ENCODE peak calls at places on chromosomes 13 and 19, in nine cellular contexts. N is AG10803, T is thoracic aorta, K is A549, R is nephron progenitor cell, D is suprapubic skin, Q is GM10248, I is mucosa of descending colon, P is body of pancreas. O is an unnamed sample.

GRCh38 chr13:98576215-98576945 is 527 bp downstream of the STK24 start:
- DNase-seq in N (peak; percentile 22), T (no peak), K (no peak), R (peak; percentile 59), D (peak; percentile 76), Q (no peak), I (peak; percentile 80), P (peak; percentile 50), O (peak; percentile 61)

GRCh38 chr19:6532244-6532999 is 1.6 kb downstream of the TNFSF9 start:
- DNase-seq in N (no peak), T (no peak), K (no peak), R (no peak), D (no peak), Q (peak; percentile 71), I (peak; percentile 61), P (no peak), O (peak; percentile 70)

GRCh38 chr13:95734124-95734523 is 57.2 kb downstream of the DNAJC3 start:
- DNase-seq in N (no peak), T (no peak), K (no peak), R (no peak), D (no peak), Q (no peak), I (no peak), P (no peak), O (no peak)

GRCh38 chr13:83935566-83935965 is 53.3 kb upstream of the SLITRK1 start:
- DNase-seq in N (no peak), T (no peak), K (no peak), R (no peak), D (no peak), Q (no peak), I (no peak), P (no peak), O (no peak)

GRCh38 chr13:76837811-76838210 is 48.4 kb downstream of the KCTD12 start:
- DNase-seq in N (no peak), T (no peak), K (no peak), R (no peak), D (no peak), Q (no peak), I (no peak), P (no peak), O (no peak)

GRCh38 chr13:28654276-28654675 is 4.7 kb upstream of the POMP start:
- DNase-seq in N (peak; percentile 80), T (no peak), K (no peak), R (no peak), D (no peak), Q (no peak), I (no peak), P (no peak), O (no peak)

GRCh38 chr19:56946164-56946563 is 105.6 kb upstream of the PEG3 start:
- DNase-seq in N (no peak), T (no peak), K (no peak), R (no peak), D (no peak), Q (no peak), I (no peak), P (no peak), O (no peak)

GRCh38 chr19:15463865-15464371 is 426 bp downstream of the RASAL3 start:
- DNase-seq in N (no peak), T (no peak), K (no peak), R (no peak), D (peak; percentile 63), Q (peak; percentile 69), I (peak; percentile 85), P (no peak), O (peak; percentile 88)

GRCh38 chr19:14004619-14005380 is 1.3 kb downstream of the RFX1 start:
- DNase-seq in N (peak; percentile 42), T (no peak), K (no peak), R (no peak), D (no peak), Q (no peak), I (peak; percentile 76), P (peak; percentile 83), O (no peak)

GRCh38 chr13:66803759-66804456 is 426.2 kb downstream of the PCDH9 start:
- DNase-seq in N (no peak), T (no peak), K (no peak), R (no peak), D (no peak), Q (no peak), I (no peak), P (no peak), O (no peak)

GRCh38 chr13:35549481-35549880 is 73.0 kb upstream of the MAB21L1 start:
- DNase-seq in N (peak; percentile 73), T (no peak), K (peak; percentile 0), R (no peak), D (no peak), Q (peak; percentile 11), I (no peak), P (no peak), O (no peak)

GRCh38 chr19:6903446-6903845 is 16.1 kb downstream of the ADGRE1 start:
- DNase-seq in N (no peak), T (no peak), K (no peak), R (no peak), D (no peak), Q (no peak), I (no peak), P (no peak), O (no peak)

GRCh38 chr13:78160793-78161192 is 242.2 kb upstream of the EDNRB start:
- DNase-seq in N (peak; percentile 76), T (no peak), K (no peak), R (no peak), D (no peak), Q (peak; percentile 5), I (no peak), P (no peak), O (no peak)

GRCh38 chr19:33486936-33487793 is 34.4 kb downstream of the PEPD start:
- DNase-seq in N (no peak), T (no peak), K (no peak), R (no peak), D (peak; percentile 50), Q (no peak), I (no peak), P (no peak), O (no peak)

GRCh38 chr19:54530866-54531265 is 28.2 kb downstream of the LAIR2 start:
- DNase-seq in N (no peak), T (no peak), K (no peak), R (no peak), D (no peak), Q (no peak), I (no peak), P (no peak), O (no peak)

GRCh38 chr19:30047355-30047895 is 105.4 kb downstream of the URI1 start:
- DNase-seq in N (no peak), T (no peak), K (no peak), R (no peak), D (no peak), Q (no peak), I (no peak), P (no peak), O (no peak)

GRCh38 chr19:30049226-30049625 is 107.2 kb downstream of the URI1 start:
- DNase-seq in N (no peak), T (no peak), K (no peak), R (no peak), D (no peak), Q (no peak), I (no peak), P (no peak), O (no peak)

GRCh38 chr19:30044273-30045259 is 102.5 kb downstream of the URI1 start:
- DNase-seq in N (no peak), T (no peak), K (no peak), R (no peak), D (no peak), Q (no peak), I (no peak), P (no peak), O (no peak)

GRCh38 chr19:30049844-30050667 is 108.0 kb downstream of the URI1 start:
- DNase-seq in N (no peak), T (no peak), K (no peak), R (no peak), D (no peak), Q (no peak), I (no peak), P (no peak), O (no peak)

DNA sequence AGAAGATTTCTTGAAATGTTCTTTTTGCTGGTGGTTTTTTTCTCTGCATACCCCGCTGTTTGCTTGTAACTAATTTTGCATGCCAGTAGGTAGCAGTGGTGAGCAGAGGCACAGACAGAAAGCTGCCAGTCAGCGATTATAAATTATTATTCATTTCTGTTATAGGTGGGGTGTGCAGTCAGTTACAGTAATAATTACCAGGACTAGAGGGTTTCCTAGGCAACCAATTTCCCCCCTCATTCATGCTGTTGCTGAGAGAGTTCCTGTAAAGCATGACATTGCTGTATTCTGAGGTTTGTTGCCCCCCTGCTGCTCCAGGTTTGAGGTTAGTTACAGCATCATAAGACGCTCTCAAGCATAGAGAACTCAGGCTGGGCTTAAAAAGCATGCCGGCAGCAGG is 104.5 kb downstream of the URI1 start:
- DNase-seq in N (no peak), T (no peak), K (no peak), R (no peak), D (no peak), Q (no peak), I (no peak), P (no peak), O (peak; percentile 12)
- TF ChIP-seq CTCF in N (peak; percentile 56), T (no peak), K (peak; percentile 67), R (peak; percentile 41), D (no peak), Q (peak; percentile 50), I (no peak), P (no peak), O (peak; percentile 40)

GRCh38 chr13:107141767-107142166 is 573.8 kb upstream of the ARGLU1 start:
- DNase-seq in N (no peak), T (no peak), K (no peak), R (no peak), D (no peak), Q (no peak), I (no peak), P (no peak), O (no peak)
- TF ChIP-seq CTCF in N (no peak), T (no peak), K (no peak), R (no peak), D (no peak), Q (no peak), I (no peak), P (no peak), O (no peak)

GRCh38 chr13:71864094-71864980 is 2.7 kb downstream of the DACH1 start:
- DNase-seq in N (no peak), T (no peak), K (no peak), R (peak; percentile 70), D (peak; percentile 63), Q (no peak), I (peak; percentile 85), P (peak; percentile 64), O (peak; percentile 24)
- TF ChIP-seq CTCF in N (no peak), T (no peak), K (no peak), R (no peak), D (no peak), Q (no peak), I (no peak), P (no peak), O (no peak)

GRCh38 chr13:45737571-45738002 is 35.5 kb downstream of the CBY2 start:
- DNase-seq in N (no peak), T (no peak), K (no peak), R (no peak), D (no peak), Q (peak; percentile 48), I (no peak), P (no peak), O (peak; percentile 64)
- TF ChIP-seq CTCF in N (no peak), T (no peak), K (no peak), R (peak; percentile 15), D (no peak), Q (peak; percentile 34), I (no peak), P (no peak), O (peak; percentile 50)